ENCODE peak calls at places on chromosomes 1 and 21, in eight cellular contexts. T is NCI-H82, I is T-helper 2 cell, W is left cardiac atrium, Q is kidney glomerular epithelial cell, E is esophagus muscularis mucosa, H is mesendoderm, R is pulmonary artery endothelial cell. C is an unnamed sample.
A peak's percentile ranks its signal among the peaks of the same experiment; 100 is the strongest.

GRCh38 chr21:42140196-42140934 is 69.2 kb downstream of the UMODL1 start:
- DNase-seq in R (no peak), I (no peak), W (no peak), Q (no peak), E (no peak), T (no peak), H (no peak), C (no peak)

GRCh38 chr1:22582670-22583635 is 19.7 kb downstream of the EPHA8 start:
- DNase-seq in H (no peak), W (no peak), R (no peak), T (peak; percentile 95), Q (no peak), I (no peak), E (no peak), C (no peak)

GRCh38 chr1:213244664-213245091 is 193.6 kb downstream of the RPS6KC1 start:
- DNase-seq in R (peak; percentile 10), E (no peak), H (peak; percentile 45), T (peak; percentile 75), I (no peak), W (no peak), Q (peak; percentile 38), C (no peak)

GRCh38 chr1:98035587-98035986 is 114.8 kb upstream of the DPYD start:
- DNase-seq in T (no peak), W (no peak), Q (no peak), R (no peak), E (no peak), I (no peak), H (no peak), C (no peak)

GRCh38 chr21:45971487-45972352 is 9.8 kb upstream of the COL6A1 start:
- DNase-seq in I (no peak), H (peak; percentile 37), R (no peak), E (no peak), W (peak; percentile 77), T (no peak), Q (no peak), C (no peak)

GRCh38 chr1:79197421-79197820 is 190.9 kb upstream of the ADGRL4 start:
- DNase-seq in I (no peak), R (no peak), E (no peak), T (peak; percentile 76), H (peak; percentile 51), Q (no peak), W (no peak), C (no peak)

GRCh38 chr1:28126778-28127430 is 38.5 kb upstream of the EYA3 start:
- DNase-seq in E (no peak), H (no peak), W (no peak), I (no peak), Q (no peak), R (no peak), T (no peak), C (no peak)

GRCh38 chr21:45948576-45949141 is 32.9 kb upstream of the COL6A1 start:
- DNase-seq in T (no peak), Q (no peak), E (no peak), H (peak; percentile 52), W (no peak), I (no peak), R (no peak), C (no peak)

GRCh38 chr1:202858789-202859414 is 30.0 kb downstream of the RABIF start:
- DNase-seq in W (peak; percentile 48), E (no peak), I (no peak), H (no peak), Q (no peak), T (no peak), R (no peak), C (no peak)

GRCh38 chr1:157359309-157360020 is 192.8 kb downstream of the FCRL5 start:
- DNase-seq in W (no peak), I (no peak), H (no peak), Q (no peak), E (no peak), R (no peak), T (no peak), C (no peak)

GRCh38 chr21:25464275-25464674 is 143.0 kb downstream of the MRPL39 start:
- DNase-seq in H (no peak), Q (no peak), T (no peak), R (no peak), W (no peak), I (no peak), E (no peak), C (no peak)

GRCh38 chr1:21816602-21817302 is 4.7 kb downstream of the LDLRAD2 start:
- DNase-seq in T (no peak), E (no peak), Q (peak; percentile 69), W (no peak), H (peak; percentile 27), R (no peak), I (no peak), C (no peak)

GRCh38 chr1:7379445-7379971 is 391.6 kb upstream of the VAMP3 start:
- DNase-seq in H (peak; percentile 72), I (no peak), W (no peak), Q (peak; percentile 64), T (no peak), R (peak; percentile 75), E (peak; percentile 50), C (no peak)

GRCh38 chr1:21342961-21343838 is 52.9 kb upstream of the ECE1 start:
- DNase-seq in Q (no peak), I (no peak), W (no peak), E (no peak), R (no peak), T (no peak), H (no peak), C (no peak)

GRCh38 chr1:53771648-53772047 is 32.7 kb upstream of the GLIS1 start:
- DNase-seq in E (no peak), T (no peak), R (no peak), Q (peak; percentile 43), H (no peak), W (no peak), I (no peak), C (no peak)

GRCh38 chr1:45304311-45305081 is 22.2 kb upstream of the HPDL start:
- DNase-seq in I (no peak), H (no peak), R (no peak), W (no peak), E (peak; percentile 91), T (peak; percentile 56), Q (no peak), C (no peak)

GRCh38 chr1:95042286-95042685 is 30.5 kb downstream of the ALG14 start:
- DNase-seq in T (no peak), Q (no peak), H (peak; percentile 23), R (no peak), I (no peak), E (no peak), W (no peak), C (no peak)